ENCODE peak calls at places on chromosomes 4 and X, in nine cellular contexts. Y, G, O, R, I, F, X, K and P are unnamed samples.

GRCh38 chr4:26273308-26273980 is 47.4 kb upstream of the RBPJ start:
- DNase-seq in Y (no peak), G (no peak), O (no peak), R (no peak), I (no peak), F (no peak), X (no peak), K (no peak), P (no peak)

GRCh38 chr4:124566030-124566429 is 146.5 kb downstream of the ANKRD50 start:
- DNase-seq in Y (no peak), G (no peak), O (no peak), R (no peak), I (no peak), F (no peak), X (no peak), K (no peak), P (no peak)

GRCh38 chrX:124534530-124534929 is 188.2 kb downstream of the SH2D1A start:
- DNase-seq in Y (no peak), G (no peak), O (no peak), R (no peak), I (no peak), F (no peak), X (no peak), K (no peak), P (no peak)

GRCh38 chr4:175833574-175834350 is 21.7 kb upstream of the GPM6A start:
- DNase-seq in Y (peak), G (no peak), O (peak), R (no peak), I (no peak), F (no peak), X (peak), K (no peak), P (no peak)

GRCh38 chr4:26130173-26130572 is 190.6 kb upstream of the RBPJ start:
- DNase-seq in Y (no peak), G (no peak), O (no peak), R (no peak), I (no peak), F (no peak), X (no peak), K (peak), P (peak)

GRCh38 chr4:165011403-165011802 is 20.4 kb upstream of the TRIM60 start:
- DNase-seq in Y (no peak), G (no peak), O (no peak), R (no peak), I (no peak), F (no peak), X (no peak), K (no peak), P (no peak)

GRCh38 chrX:110003167-110004156 is 548 bp downstream of the TMEM164 start:
- DNase-seq in Y (peak), G (no peak), O (no peak), R (no peak), I (peak), F (no peak), X (peak), K (no peak), P (peak)

GRCh38 chr4:1797861-1798529 is 4.9 kb downstream of the FGFR3 start:
- DNase-seq in Y (no peak), G (no peak), O (no peak), R (no peak), I (no peak), F (no peak), X (no peak), K (no peak), P (no peak)

GRCh38 chr4:146458594-146458993 is 63.1 kb downstream of the SLC10A7 start:
- DNase-seq in Y (no peak), G (no peak), O (no peak), R (no peak), I (peak), F (no peak), X (no peak), K (peak), P (peak)

GRCh38 chr4:158644755-158645154 is 26.9 kb downstream of the C4orf46 start:
- DNase-seq in Y (no peak), G (no peak), O (no peak), R (no peak), I (peak), F (peak), X (peak), K (no peak), P (no peak)

GRCh38 chr4:72429397-72429889 is 139.6 kb downstream of the ADAMTS3 start:
- DNase-seq in Y (no peak), G (no peak), O (no peak), R (no peak), I (no peak), F (no peak), X (no peak), K (no peak), P (no peak)

GRCh38 chr4:17283832-17284231 is 228.1 kb downstream of the QDPR start:
- DNase-seq in Y (no peak), G (no peak), O (no peak), R (no peak), I (no peak), F (no peak), X (no peak), K (no peak), P (no peak)

GRCh38 chr4:187849556-187850245 is 145.9 kb upstream of the ZFP42 start:
- DNase-seq in Y (no peak), G (no peak), O (no peak), R (no peak), I (no peak), F (no peak), X (no peak), K (no peak), P (no peak)

GRCh38 chrX:48961585-48962091 is 4.2 kb upstream of the OTUD5 start:
- DNase-seq in Y (no peak), G (no peak), O (no peak), R (no peak), I (peak), F (no peak), X (peak), K (no peak), P (no peak)

GRCh38 chr4:97984545-97985131 is 158.6 kb downstream of the STPG2 start:
- DNase-seq in Y (no peak), G (no peak), O (no peak), R (no peak), I (no peak), F (peak), X (no peak), K (no peak), P (no peak)
- TF ChIP-seq CTCF in Y (no peak), G (peak), O (peak), R (no peak), I (no peak), F (peak), X (peak), K (no peak), P (no peak)

GRCh38 chr4:3235030-3235345 is 14.0 kb upstream of the MSANTD1 start:
- DNase-seq in Y (no peak), G (no peak), O (no peak), R (no peak), I (no peak), F (peak), X (no peak), K (no peak), P (no peak)

GRCh38 chr4:3232871-3233271 is 16.1 kb upstream of the MSANTD1 start:
- DNase-seq in Y (no peak), G (no peak), O (no peak), R (no peak), I (no peak), F (peak), X (no peak), K (no peak), P (no peak)

GRCh38 chr4:3234171-3235029 is 14.6 kb upstream of the MSANTD1 start:
- DNase-seq in Y (no peak), G (no peak), O (no peak), R (no peak), I (no peak), F (peak), X (no peak), K (peak), P (no peak)

GRCh38 chr4:3232001-3232400 is 17.0 kb upstream of the MSANTD1 start:
- DNase-seq in Y (no peak), G (no peak), O (no peak), R (no peak), I (no peak), F (no peak), X (no peak), K (no peak), P (no peak)

DNA sequence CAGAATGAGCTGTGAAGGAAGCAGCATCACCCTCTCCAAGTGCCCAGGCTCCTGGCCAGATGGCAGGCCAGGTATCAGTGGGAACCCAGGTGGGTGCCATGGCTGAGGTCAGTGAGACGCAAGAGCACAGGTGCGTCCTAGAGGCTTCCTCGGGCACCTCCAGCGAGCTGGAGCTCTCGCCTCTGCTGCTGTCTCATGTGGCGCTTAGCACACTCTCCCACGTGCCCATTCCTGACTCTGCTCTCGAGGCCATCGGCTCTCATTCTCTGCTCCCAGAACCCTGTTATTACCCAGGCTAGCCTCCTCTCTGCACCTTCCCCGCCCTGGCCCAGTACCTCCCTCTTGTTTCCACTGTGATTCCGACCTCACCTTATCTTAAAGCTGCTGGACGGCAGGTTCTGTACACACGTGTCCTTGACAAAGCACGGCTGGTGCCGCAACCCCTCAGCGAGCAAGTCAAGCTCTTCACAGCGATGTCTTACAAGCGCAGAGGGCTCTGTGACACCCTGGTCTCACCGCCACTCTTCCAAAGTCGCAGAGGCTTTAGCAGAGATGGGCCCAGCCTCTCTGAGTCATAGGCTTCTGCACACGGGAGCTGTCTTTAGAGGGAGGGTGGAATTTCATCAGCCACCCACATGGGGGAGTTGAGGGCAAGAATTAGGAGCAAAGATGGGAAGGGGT is 15.4 kb upstream of the MSANTD1 start:
- DNase-seq in Y (peak), G (no peak), O (no peak), R (no peak), I (peak), F (peak), X (peak), K (no peak), P (no peak)
- TF ChIP-seq CTCF in Y (peak), G (no peak), O (no peak), R (no peak), I (no peak), F (no peak), X (no peak), K (no peak), P (no peak)

GRCh38 chrX:23634181-23634580 is 33.1 kb upstream of the PRDX4 start:
- DNase-seq in Y (no peak), G (no peak), O (no peak), R (no peak), I (peak), F (peak), X (peak), K (peak), P (no peak)
- TF ChIP-seq CTCF in Y (peak), G (peak), O (peak), R (no peak), I (no peak), F (peak), X (no peak), K (no peak), P (no peak)

DNA sequence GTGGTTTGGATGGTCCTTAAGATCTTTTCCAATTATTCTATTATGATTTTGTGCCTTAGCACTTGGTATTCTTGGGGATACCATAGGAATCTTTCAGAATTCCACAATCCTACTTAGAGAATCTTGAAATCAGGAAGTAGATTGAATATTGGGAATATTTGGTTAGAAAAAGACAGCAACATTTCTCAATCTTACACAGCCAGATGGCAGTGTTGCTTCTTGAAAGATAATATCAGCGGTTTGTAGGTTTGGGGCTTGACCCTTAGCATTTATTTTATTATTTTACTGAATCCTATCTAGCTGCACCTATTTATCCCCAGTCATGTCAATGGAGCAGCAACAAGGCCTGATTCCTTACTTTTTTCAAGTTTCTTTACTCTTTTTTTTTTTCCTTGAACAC is 28.6 kb downstream of the MAGEB1 start:
- DNase-seq in Y (no peak), G (no peak), O (peak), R (no peak), I (peak), F (no peak), X (peak), K (no peak), P (no peak)
- TF ChIP-seq CTCF in Y (peak), G (peak), O (peak), R (no peak), I (peak), F (peak), X (no peak), K (no peak), P (peak)

GRCh38 chr4:84583871-84584373 is 995 bp downstream of the CDS1 start:
- DNase-seq in Y (no peak), G (no peak), O (no peak), R (no peak), I (no peak), F (no peak), X (peak), K (peak), P (no peak)
- TF ChIP-seq CTCF in Y (peak), G (no peak), O (no peak), R (no peak), I (no peak), F (no peak), X (no peak), K (no peak), P (no peak)

DNA sequence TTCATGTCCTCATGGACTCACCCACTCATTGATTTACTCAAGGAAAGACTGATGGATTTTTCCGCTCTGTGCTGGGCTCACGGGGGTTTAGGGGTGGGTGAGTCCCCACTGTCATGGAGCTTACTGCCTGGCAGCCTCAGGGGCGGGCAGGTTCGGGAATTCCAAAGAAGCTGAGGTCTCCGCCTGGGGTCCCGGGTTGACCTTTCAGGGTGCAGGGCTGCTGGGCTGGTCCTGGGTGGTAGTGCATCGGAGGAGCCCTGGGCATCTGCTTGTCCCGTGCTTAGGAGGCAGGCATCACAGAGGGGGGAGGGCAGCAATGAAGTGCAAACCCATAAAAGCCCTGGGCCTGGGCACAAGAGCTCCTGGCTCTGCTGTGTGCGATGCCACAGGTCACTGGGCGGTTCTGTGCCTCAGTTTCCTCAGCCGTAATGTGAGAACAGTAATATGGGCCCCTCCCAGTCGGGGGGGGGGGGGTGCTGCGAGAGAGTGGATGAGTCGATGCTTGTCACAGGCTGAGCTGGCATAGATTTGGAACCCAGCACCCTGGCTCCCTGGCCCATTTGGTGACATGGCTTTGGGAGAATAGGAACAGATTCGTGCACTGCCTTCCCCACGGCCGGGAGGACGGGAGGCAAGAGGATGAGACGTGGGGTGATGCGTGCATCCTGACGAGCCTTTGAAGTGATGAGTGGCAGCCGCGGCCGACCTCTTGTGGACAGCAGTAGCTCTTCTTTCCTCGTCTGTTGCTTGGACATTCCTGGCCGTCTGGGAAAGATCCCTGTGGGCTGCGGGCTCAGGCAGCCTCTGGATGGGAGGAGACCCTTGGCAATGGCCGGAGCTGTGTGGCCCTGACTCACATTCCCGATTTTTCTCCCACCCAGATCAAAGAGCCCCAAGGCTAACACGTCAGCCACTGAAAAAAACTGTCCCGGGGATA is 42.0 kb downstream of the PSAPL1 start:
- DNase-seq in Y (peak), G (peak), O (peak), R (peak), I (peak), F (peak), X (peak), K (no peak), P (no peak)
- TF ChIP-seq CTCF in Y (peak), G (peak), O (peak), R (no peak), I (no peak), F (peak), X (peak), K (no peak), P (no peak)

GRCh38 chr4:115154826-115155225 is 41.4 kb upstream of the NDST4 start:
- DNase-seq in Y (no peak), G (no peak), O (no peak), R (no peak), I (no peak), F (no peak), X (peak), K (no peak), P (no peak)

GRCh38 chr4:115152081-115152480 is 38.7 kb upstream of the NDST4 start:
- DNase-seq in Y (no peak), G (no peak), O (no peak), R (no peak), I (no peak), F (no peak), X (no peak), K (no peak), P (no peak)
- TF ChIP-seq CTCF in Y (no peak), G (no peak), O (no peak), R (no peak), I (no peak), F (no peak), X (no peak), K (no peak), P (no peak)

GRCh38 chrX:149473092-149473491 is 32.0 kb downstream of the IDS start:
- DNase-seq in Y (no peak), G (no peak), O (no peak), R (no peak), I (no peak), F (no peak), X (no peak), K (no peak), P (no peak)
- TF ChIP-seq CTCF in Y (no peak), G (no peak), O (no peak), R (no peak), I (no peak), F (no peak), X (no peak), K (no peak), P (no peak)

GRCh38 chr4:36823199-36823967 is 421.2 kb upstream of the NWD2 start:
- DNase-seq in Y (peak), G (no peak), O (no peak), R (no peak), I (no peak), F (no peak), X (no peak), K (no peak), P (no peak)

GRCh38 chr4:36824682-36825081 is 419.9 kb upstream of the NWD2 start:
- DNase-seq in Y (no peak), G (no peak), O (no peak), R (no peak), I (no peak), F (no peak), X (no peak), K (no peak), P (no peak)
- TF ChIP-seq CTCF in Y (no peak), G (no peak), O (no peak), R (no peak), I (no peak), F (no peak), X (no peak), K (no peak), P (no peak)

DNA sequence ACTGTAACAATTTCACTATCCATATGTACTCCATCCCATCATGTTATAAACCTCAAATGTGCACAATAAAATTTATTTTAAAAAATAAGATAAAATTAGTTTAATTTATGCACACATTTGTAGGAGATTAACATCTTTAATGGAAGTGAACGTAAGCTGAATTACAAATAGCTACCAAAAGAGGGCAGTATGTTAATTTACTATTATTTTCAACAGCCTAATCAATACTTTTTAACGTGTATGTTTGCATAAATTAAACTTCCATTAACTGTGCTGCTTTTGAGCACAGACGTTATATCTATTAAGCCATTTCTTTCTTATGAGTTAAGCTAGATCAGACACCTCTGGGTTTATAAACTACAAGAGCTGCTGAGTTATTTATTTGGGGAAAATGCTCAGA is 56.5 kb upstream of the PHKA2 start:
- DNase-seq in Y (no peak), G (no peak), O (peak), R (no peak), I (peak), F (no peak), X (peak), K (no peak), P (no peak)
- TF ChIP-seq CTCF in Y (no peak), G (peak), O (peak), R (no peak), I (peak), F (peak), X (peak), K (no peak), P (peak)